ENCODE peak calls at places on chromosomes 16 and 17, in five cellular contexts. E, G, S, I and K are unnamed samples.

GRCh38 chr16:89357055-89357454 is 133.3 kb downstream of the ANKRD11 start:
- DNase-seq in E (no peak), G (no peak), S (no peak), I (peak; percentile 40), K (peak; percentile 71)

GRCh38 chr16:1533443-1533951 is at the start of gene TMEM204:
- DNase-seq in E (no peak), G (no peak), S (peak; percentile 72), I (no peak), K (no peak)

GRCh38 chr16:370980-371728 is 816 bp upstream of the MRPL28 start:
- DNase-seq in E (no peak), G (no peak), S (no peak), I (no peak), K (no peak)

GRCh38 chr17:7048968-7049367 is 5.1 kb upstream of the SLC16A11 start:
- DNase-seq in E (no peak), G (no peak), S (no peak), I (no peak), K (no peak)

GRCh38 chr17:63675231-63675606 is 24.7 kb downstream of the LIMD2 start:
- DNase-seq in E (no peak), G (no peak), S (peak; percentile 35), I (no peak), K (peak; percentile 67)

GRCh38 chr16:50096791-50097190 is 31.0 kb downstream of the HEATR3 start:
- DNase-seq in E (no peak), G (no peak), S (peak; percentile 22), I (no peak), K (no peak)

GRCh38 chr16:8644513-8645140 is 23.1 kb downstream of the METTL22 start:
- DNase-seq in E (no peak), G (no peak), S (no peak), I (no peak), K (no peak)

GRCh38 chr17:47225436-47225858 is 16.3 kb downstream of the MYL4 start:
- DNase-seq in E (no peak), G (no peak), S (no peak), I (peak; percentile 45), K (no peak)

GRCh38 chr17:21105081-21105480 is 21.7 kb upstream of the DHRS7B start:
- DNase-seq in E (no peak), G (no peak), S (no peak), I (no peak), K (no peak)

GRCh38 chr17:42120161-42121065 is 754 bp downstream of the KAT2A start:
- DNase-seq in E (no peak), G (no peak), S (peak; percentile 91), I (peak; percentile 43), K (peak; percentile 84)

GRCh38 chr17:48163809-48164208 is 56.2 kb downstream of the SNX11 start:
- DNase-seq in E (no peak), G (no peak), S (no peak), I (no peak), K (no peak)

GRCh38 chr16:74226361-74226979 is 70.1 kb upstream of the PSMD7 start:
- DNase-seq in E (no peak), G (no peak), S (peak; percentile 37), I (no peak), K (peak; percentile 8)

GRCh38 chr16:79437764-79438728 is 162.5 kb downstream of the MAF start:
- DNase-seq in E (no peak), G (no peak), S (peak; percentile 34), I (no peak), K (no peak)
- TF ChIP-seq YY1 in E (no peak), G (no peak), S (no peak), I (no peak), K (no peak)

GRCh38 chr16:53711390-53711789 is 7.4 kb downstream of the FTO start:
- DNase-seq in E (no peak), G (no peak), S (no peak), I (no peak), K (no peak)

GRCh38 chr16:53712065-53712464 is 8.1 kb downstream of the FTO start:
- DNase-seq in E (no peak), G (no peak), S (no peak), I (no peak), K (no peak)

GRCh38 chr16:53713403-53714013 is 9.6 kb downstream of the FTO start:
- DNase-seq in E (no peak), G (no peak), S (no peak), I (no peak), K (no peak)

GRCh38 chr16:53717577-53717976 is 13.6 kb downstream of the FTO start:
- DNase-seq in E (no peak), G (no peak), S (no peak), I (no peak), K (no peak)

DNA sequence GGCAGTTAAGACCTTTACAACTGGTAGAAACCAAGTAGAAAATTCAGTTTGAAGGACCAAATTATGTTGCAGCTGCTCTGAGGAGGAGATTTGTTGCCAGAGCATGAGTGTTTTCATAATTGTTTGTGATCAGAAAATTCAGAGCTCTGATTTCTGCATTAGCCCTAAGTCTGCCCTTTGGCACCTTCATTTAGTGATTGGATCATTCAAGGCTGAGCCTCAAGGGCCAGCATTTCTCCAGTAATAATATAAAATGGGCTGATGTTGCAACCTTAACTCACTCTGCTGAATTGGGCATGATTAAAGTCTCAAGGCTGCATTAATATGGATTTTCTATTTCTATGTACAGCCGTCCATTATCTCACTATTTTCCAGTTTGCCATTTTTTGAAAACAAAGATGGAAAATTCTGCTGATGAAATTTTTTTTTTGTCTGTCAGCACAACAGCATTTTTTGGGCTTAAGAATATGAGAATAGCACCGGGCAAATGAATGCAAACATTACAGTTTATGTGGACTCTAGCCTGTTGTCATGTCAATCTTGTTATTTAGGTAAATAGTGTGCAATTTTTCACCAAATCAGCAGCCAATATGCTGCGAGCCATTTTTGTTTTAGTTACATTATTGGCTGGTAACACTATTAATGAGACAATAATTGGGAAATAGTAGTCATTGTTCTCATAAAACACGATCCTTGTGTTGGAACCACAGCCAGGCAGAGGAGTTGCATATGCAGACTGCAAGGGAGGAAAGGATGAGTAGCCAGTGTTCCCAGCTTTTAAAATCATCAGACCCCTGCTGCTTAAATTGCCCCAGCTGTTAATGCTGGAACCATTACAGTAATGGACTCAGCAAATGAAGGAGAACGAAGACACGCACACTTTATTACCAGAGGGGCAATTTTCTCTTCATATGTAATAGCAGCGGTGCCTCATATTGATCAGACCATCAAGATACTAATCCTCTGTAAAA is 10.4 kb downstream of the FTO start:
- DNase-seq in E (no peak), G (no peak), S (no peak), I (no peak), K (no peak)
- TF ChIP-seq EP300 in E (no peak), G (no peak), S (no peak), I (no peak), K (no peak)

DNA sequence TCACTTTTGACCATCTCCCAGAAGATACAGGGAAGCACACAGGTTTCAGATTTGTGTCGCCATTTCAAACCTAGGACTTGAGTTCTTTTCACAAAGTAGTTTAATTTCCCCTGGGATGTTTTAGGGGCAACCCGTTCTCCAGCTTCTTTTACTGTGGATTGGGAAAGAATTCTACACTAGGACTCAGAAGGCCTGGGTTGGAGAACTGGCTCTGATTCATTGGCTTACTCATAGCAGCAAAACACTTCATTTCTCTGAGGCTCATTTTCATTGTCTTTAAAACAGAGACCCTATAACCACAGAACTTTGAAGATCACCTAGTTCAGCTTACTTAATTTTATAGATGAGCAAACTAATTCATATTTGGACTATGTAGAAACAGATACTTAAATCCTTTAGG is 175.9 kb upstream of the SALL1 start:
- DNase-seq in E (no peak), G (no peak), S (no peak), I (no peak), K (no peak)
- TF ChIP-seq YY1 in E (no peak), G (no peak), S (no peak), I (no peak), K (no peak)

DNA sequence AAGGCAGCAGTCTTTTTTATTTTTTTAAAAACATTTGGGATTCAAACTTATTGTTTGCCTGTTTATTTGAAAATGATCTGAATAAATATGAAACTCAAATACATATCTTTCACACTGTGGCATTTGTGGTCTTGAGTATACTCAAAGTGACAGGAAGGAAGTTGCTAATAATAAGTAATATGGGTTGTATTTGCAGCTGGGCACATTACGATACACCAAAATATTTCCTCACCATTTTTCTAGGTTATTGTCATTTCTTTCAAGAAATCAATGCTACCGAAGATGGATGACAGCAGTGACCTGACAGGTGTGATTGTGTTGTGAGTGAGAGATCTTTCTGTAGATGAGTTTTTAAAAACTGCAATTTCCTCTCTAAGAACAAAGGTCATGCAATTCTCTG is 665.7 kb downstream of the CDH8 start:
- DNase-seq in E (no peak), G (no peak), S (no peak), I (no peak), K (no peak)
- TF ChIP-seq EP300 in E (no peak), G (no peak), S (no peak), I (no peak), K (no peak)

DNA sequence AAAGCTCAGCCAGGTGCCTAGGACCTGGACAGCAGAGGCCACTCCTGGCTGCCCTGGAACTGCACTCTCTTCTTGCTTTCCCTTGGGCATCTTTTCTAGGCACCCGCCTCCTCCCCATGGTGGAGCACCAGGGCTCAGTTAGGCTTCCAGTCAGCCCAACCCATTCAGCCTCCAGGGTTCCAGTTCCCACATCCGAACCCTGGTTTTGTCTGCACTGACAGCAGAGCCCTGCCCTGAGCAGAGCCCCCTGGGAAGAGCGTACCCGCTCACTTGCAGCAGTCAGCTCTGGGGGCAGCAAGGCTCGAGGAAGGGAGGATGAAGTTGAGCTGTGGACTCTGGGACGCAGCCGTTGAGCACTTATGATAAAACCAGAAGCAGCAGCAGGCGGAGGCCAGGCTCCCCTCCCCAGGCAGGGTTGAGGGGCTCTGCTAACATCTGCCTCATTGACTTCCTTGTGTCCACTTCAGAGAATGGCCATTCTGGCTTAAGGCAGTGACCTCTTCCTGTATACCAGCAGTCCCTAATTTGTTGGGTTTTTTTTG is 213.2 kb downstream of the NTN1 start:
- DNase-seq in E (no peak), G (no peak), S (no peak), I (no peak), K (no peak)
- TF ChIP-seq YY1 in E (no peak), G (no peak), S (no peak), I (no peak), K (no peak)

GRCh38 chr17:28338056-28338768 is 2.7 kb downstream of the TNFAIP1 start:
- DNase-seq in E (no peak), G (no peak), S (no peak), I (no peak), K (no peak)

GRCh38 chr17:28334176-28334575 is 1.1 kb downstream of the IFT20 start:
- DNase-seq in E (no peak), G (no peak), S (no peak), I (no peak), K (no peak)

GRCh38 chr17:28335201-28335958 is at the start of the genes IFT20 and TNFAIP1:
- DNase-seq in E (peak; percentile 98), G (peak; percentile 100), S (peak; percentile 95), I (peak; percentile 99), K (peak; percentile 93)

GRCh38 chr17:28334666-28335200 is 539 bp downstream of the IFT20 start:
- DNase-seq in E (no peak), G (no peak), S (no peak), I (no peak), K (no peak)

GRCh38 chr17:28335959-28336871 is 654 bp downstream of the TNFAIP1 start:
- DNase-seq in E (no peak), G (no peak), S (peak; percentile 75), I (peak; percentile 82), K (peak; percentile 58)
- TF ChIP-seq EP300 in E (no peak), G (no peak), S (no peak), I (no peak), K (no peak)

GRCh38 chr17:13395872-13396271 is 205.9 kb downstream of the HS3ST3A1 start:
- DNase-seq in E (no peak), G (no peak), S (no peak), I (no peak), K (no peak)
- TF ChIP-seq YY1 in E (no peak), G (no peak), S (no peak), I (no peak), K (no peak)